ENCODE peak calls at places on chromosomes 1 and 21, in four cellular contexts. One of them, this sample, is unnamed.

GRCh38 chr1:198890531-198890930 is 251.7 kb downstream of the PTPRC start:
- DNase-seq in H1: no peak
- DNase-seq in HepG2: no peak
- DNase-seq in GM12878: no peak
- DNase-seq in this sample: no peak

GRCh38 chr1:221556435-221556834 is 185.5 kb downstream of the DUSP10 start:
- DNase-seq in H1: no peak
- DNase-seq in HepG2: no peak
- DNase-seq in GM12878: no peak
- DNase-seq in this sample: no peak

GRCh38 chr1:20660363-20661234 is 570 bp downstream of the DDOST start:
- DNase-seq in H1: no peak
- DNase-seq in GM12878: no peak
- DNase-seq in HepG2: no peak
- DNase-seq in this sample: no peak

GRCh38 chr1:171446396-171446795 is 38.9 kb upstream of the PRRC2C start:
- DNase-seq in HepG2: no peak
- DNase-seq in H1: no peak
- DNase-seq in GM12878: no peak
- DNase-seq in this sample: no peak

GRCh38 chr1:91278754-91279153 is 125.9 kb downstream of the HFM1 start:
- DNase-seq in GM12878: no peak
- DNase-seq in H1: no peak
- DNase-seq in HepG2: peak; percentile 3
- DNase-seq in this sample: peak; percentile 6

GRCh38 chr1:3431266-3431665 is 23.2 kb upstream of the ARHGEF16 start:
- DNase-seq in HepG2: no peak
- DNase-seq in GM12878: no peak
- DNase-seq in H1: no peak
- DNase-seq in this sample: peak; percentile 76

GRCh38 chr1:9009438-9010366 is 16.5 kb downstream of the SLC2A7 start:
- DNase-seq in H1: peak; percentile 78
- DNase-seq in GM12878: no peak
- DNase-seq in HepG2: no peak
- DNase-seq in this sample: peak; percentile 60

GRCh38 chr1:52238474-52238873 is 96.6 kb downstream of the ZFYVE9 start:
- DNase-seq in GM12878: no peak
- DNase-seq in HepG2: no peak
- DNase-seq in H1: no peak
- DNase-seq in this sample: no peak

GRCh38 chr1:174157157-174157806 is 2.0 kb upstream of the RABGAP1L start:
- DNase-seq in GM12878: peak; percentile 83
- DNase-seq in HepG2: no peak
- DNase-seq in H1: no peak
- DNase-seq in this sample: no peak

GRCh38 chr1:167237000-167237399 is 16.3 kb downstream of the POU2F1 start:
- DNase-seq in GM12878: no peak
- DNase-seq in H1: no peak
- DNase-seq in HepG2: no peak
- DNase-seq in this sample: no peak

GRCh38 chr21:42336065-42336464 is 14.7 kb downstream of the TFF2 start:
- DNase-seq in H1: peak; percentile 25
- DNase-seq in HepG2: peak; percentile 7
- DNase-seq in GM12878: no peak
- DNase-seq in this sample: no peak

GRCh38 chr21:42331660-42332059 is 16.5 kb upstream of the TFF3 start:
- DNase-seq in GM12878: no peak
- DNase-seq in HepG2: no peak
- DNase-seq in H1: no peak
- DNase-seq in this sample: no peak

GRCh38 chr21:42324896-42325295 is 9.7 kb upstream of the TFF3 start:
- DNase-seq in GM12878: no peak
- DNase-seq in H1: no peak
- DNase-seq in HepG2: no peak
- DNase-seq in this sample: no peak

GRCh38 chr21:42332557-42332956 is 17.3 kb upstream of the TFF3 start:
- DNase-seq in GM12878: no peak
- DNase-seq in HepG2: no peak
- DNase-seq in H1: no peak
- DNase-seq in this sample: no peak

DNA sequence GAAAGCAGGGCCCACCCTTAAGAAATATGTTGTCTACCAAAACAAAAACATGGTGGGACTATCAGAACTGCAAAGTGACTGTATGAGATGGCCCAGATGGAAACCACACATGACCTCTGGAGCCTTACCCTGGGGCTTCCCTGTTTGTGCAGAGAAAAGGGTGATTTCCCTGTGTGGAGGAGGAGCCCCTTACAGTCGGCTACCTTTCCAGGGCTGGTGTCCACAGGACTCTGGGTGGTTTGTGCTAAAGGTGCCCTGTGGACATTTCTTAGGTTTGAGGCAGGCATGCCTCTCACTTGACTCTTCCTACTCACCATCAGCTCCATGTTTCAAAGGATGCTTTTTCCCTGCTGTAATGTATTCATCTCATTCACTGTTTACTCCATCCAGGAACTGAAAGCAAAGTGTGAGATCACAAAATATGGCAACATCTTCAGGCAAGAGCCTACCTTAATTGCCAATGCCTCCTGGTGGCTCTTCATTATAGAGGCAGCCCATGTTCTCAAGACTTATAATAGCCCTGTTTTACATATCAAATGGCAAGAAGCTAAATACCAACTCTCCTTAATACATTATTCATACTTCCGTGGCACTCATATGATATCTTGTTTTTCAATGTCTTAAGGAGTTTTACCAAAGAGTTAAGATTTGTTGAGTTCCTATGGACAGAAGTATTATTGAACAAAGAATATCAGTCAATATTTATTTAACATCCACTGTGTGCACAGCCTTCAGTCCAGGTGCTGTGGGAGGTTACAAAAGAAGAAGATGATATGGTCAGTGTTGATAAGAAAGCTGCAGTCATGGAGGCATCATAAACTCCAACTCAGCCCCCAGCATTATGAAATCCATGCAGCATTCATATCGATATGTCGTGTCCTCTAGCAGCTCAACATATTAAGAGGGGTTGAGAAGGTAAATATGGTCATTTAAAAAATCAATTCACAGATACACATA is 15.4 kb upstream of the TFF3 start:
- DNase-seq in GM12878: no peak
- DNase-seq in H1: no peak
- DNase-seq in HepG2: no peak
- DNase-seq in this sample: no peak
- TF ChIP-seq TCF12 in GM12878: no peak
- TF ChIP-seq TCF12 in H1: no peak
- TF ChIP-seq TCF12 in HepG2: no peak
- TF ChIP-seq TCF12 in this sample: no peak

DNA sequence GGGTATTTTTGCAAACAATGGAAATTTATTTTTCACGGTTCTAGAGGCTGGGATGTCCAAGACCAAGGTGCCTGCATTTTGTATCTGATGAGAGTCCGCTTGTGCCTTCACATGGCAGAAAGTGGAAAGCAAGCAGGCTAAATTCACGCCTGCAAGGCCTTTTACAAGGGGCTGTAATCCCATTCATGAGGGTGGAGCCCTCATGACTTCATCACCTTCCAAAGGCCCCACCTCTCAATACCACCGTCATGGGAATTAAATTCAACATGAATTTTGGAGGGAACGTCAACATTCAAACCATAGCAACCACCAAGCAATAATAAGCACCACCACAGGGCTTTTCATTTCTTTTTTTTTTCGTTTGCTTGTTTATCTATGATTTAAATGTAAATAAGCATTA is 115.3 kb downstream of the C1orf21 start:
- DNase-seq in GM12878: no peak
- DNase-seq in HepG2: no peak
- DNase-seq in H1: no peak
- DNase-seq in this sample: no peak
- TF ChIP-seq TCF12 in GM12878: no peak
- TF ChIP-seq TCF12 in HepG2: no peak
- TF ChIP-seq TCF12 in H1: no peak
- TF ChIP-seq TCF12 in this sample: no peak

GRCh38 chr1:58283380-58284338 is 262.9 kb downstream of the OMA1 start:
- DNase-seq in GM12878: no peak
- DNase-seq in HepG2: peak; percentile 12
- DNase-seq in H1: no peak
- DNase-seq in this sample: no peak
- TF ChIP-seq TCF12 in GM12878: no peak
- TF ChIP-seq TCF12 in HepG2: no peak
- TF ChIP-seq TCF12 in H1: no peak
- TF ChIP-seq TCF12 in this sample: no peak

GRCh38 chr1:205664399-205665108 is 15.8 kb downstream of the SLC45A3 start:
- DNase-seq in H1: no peak
- DNase-seq in HepG2: peak; percentile 47
- DNase-seq in GM12878: no peak
- DNase-seq in this sample: peak; percentile 27
- TF ChIP-seq TCF12 in H1: no peak
- TF ChIP-seq TCF12 in HepG2: no peak
- TF ChIP-seq TCF12 in GM12878: no peak
- TF ChIP-seq TCF12 in this sample: no peak

GRCh38 chr1:156911587-156912298 is 8.7 kb upstream of the LRRC71 start:
- DNase-seq in H1: no peak
- DNase-seq in GM12878: no peak
- DNase-seq in HepG2: no peak
- DNase-seq in this sample: no peak
- TF ChIP-seq TCF12 in H1: no peak
- TF ChIP-seq TCF12 in GM12878: no peak
- TF ChIP-seq TCF12 in HepG2: no peak
- TF ChIP-seq TCF12 in this sample: peak; percentile 7

GRCh38 chr1:37315236-37315870 is 159.0 kb upstream of the ZC3H12A start:
- DNase-seq in H1: no peak
- DNase-seq in GM12878: no peak
- DNase-seq in HepG2: no peak
- DNase-seq in this sample: no peak
- TF ChIP-seq TCF12 in H1: peak; percentile 19
- TF ChIP-seq TCF12 in GM12878: no peak
- TF ChIP-seq TCF12 in HepG2: no peak
- TF ChIP-seq TCF12 in this sample: no peak

GRCh38 chr1:213985181-213986019 is 2.4 kb upstream of the PROX1 start:
- DNase-seq in HepG2: no peak
- DNase-seq in H1: no peak
- DNase-seq in GM12878: no peak
- DNase-seq in this sample: no peak
- TF ChIP-seq TCF12 in HepG2: no peak
- TF ChIP-seq TCF12 in H1: no peak
- TF ChIP-seq TCF12 in GM12878: no peak
- TF ChIP-seq TCF12 in this sample: no peak

GRCh38 chr21:37164742-37165141 is 91.7 kb downstream of the TTC3 start:
- DNase-seq in GM12878: no peak
- DNase-seq in H1: no peak
- DNase-seq in HepG2: no peak
- DNase-seq in this sample: no peak
- TF ChIP-seq TCF12 in GM12878: no peak
- TF ChIP-seq TCF12 in H1: no peak
- TF ChIP-seq TCF12 in HepG2: no peak
- TF ChIP-seq TCF12 in this sample: no peak

GRCh38 chr1:181685216-181685615 is 201.9 kb downstream of the CACNA1E start:
- DNase-seq in H1: no peak
- DNase-seq in HepG2: no peak
- DNase-seq in GM12878: no peak
- DNase-seq in this sample: no peak
- TF ChIP-seq TCF12 in H1: no peak
- TF ChIP-seq TCF12 in HepG2: no peak
- TF ChIP-seq TCF12 in GM12878: no peak
- TF ChIP-seq TCF12 in this sample: no peak

GRCh38 chr1:18320051-18320450 is 160.7 kb upstream of the KLHDC7A start:
- DNase-seq in HepG2: no peak
- DNase-seq in GM12878: no peak
- DNase-seq in H1: no peak
- DNase-seq in this sample: peak; percentile 66
- TF ChIP-seq TCF12 in HepG2: no peak
- TF ChIP-seq TCF12 in GM12878: no peak
- TF ChIP-seq TCF12 in H1: no peak
- TF ChIP-seq TCF12 in this sample: no peak